ENCODE peak calls at places on chromosomes 16 and 17, in four cellular contexts. Q, K, S and B are unnamed samples. For H3K36me3, the result is how much of the 10 kb centered on the place peaks cover.

GRCh38 chr17:51352798-51353197 is 92.5 kb downstream of the UTP18 start:
- DNase-seq in Q (no peak), K (no peak), S (no peak), B (no peak)

GRCh38 chr17:49495842-49496182 is 719 bp downstream of the NGFR start:
- DNase-seq in S (no peak), Q (no peak), K (no peak), B (no peak)

GRCh38 chr16:56364865-56365264 is 60.5 kb downstream of the AMFR start:
- DNase-seq in S (no peak), Q (no peak), K (no peak), B (no peak)

GRCh38 chr17:56913000-56913866 is 616 bp downstream of the TRIM25 start:
- DNase-seq in Q (no peak), S (no peak), K (no peak), B (peak)

GRCh38 chr17:64024781-64025731 is 4.6 kb upstream of the ICAM2 start:
- DNase-seq in Q (no peak), S (peak), K (no peak), B (no peak)

GRCh38 chr17:57478851-57479250 is 222.5 kb downstream of the MSI2 start:
- DNase-seq in Q (no peak), K (no peak), S (no peak), B (no peak)

GRCh38 chr17:17740627-17741237 is 59.5 kb downstream of the RAI1 start:
- DNase-seq in S (no peak), Q (no peak), K (no peak), B (no peak)

GRCh38 chr17:74729368-74729767 is 7.7 kb upstream of the RAB37 start:
- DNase-seq in K (no peak), S (no peak), Q (no peak), B (no peak)

GRCh38 chr16:67170168-67170947 is at the start of gene NOL3:
- DNase-seq in Q (peak), K (peak), S (peak), B (peak)

GRCh38 chr17:45009676-45010467 is 41.6 kb downstream of the DCAKD start:
- DNase-seq in Q (no peak), S (no peak), K (no peak), B (peak)

GRCh38 chr17:72189781-72190593 is 69.2 kb downstream of the SOX9 start:
- DNase-seq in S (no peak), Q (no peak), K (no peak), B (no peak)

GRCh38 chr16:73173396-73173795 is 125.5 kb upstream of the ZFHX3 start:
- DNase-seq in Q (no peak), S (no peak), K (peak), B (no peak)

GRCh38 chr16:74923766-74924460 is 61.0 kb downstream of the WDR59 start:
- DNase-seq in K (no peak), Q (no peak), S (peak), B (peak)

GRCh38 chr17:70426752-70427151 is 257.4 kb downstream of the KCNJ2 start:
- DNase-seq in K (no peak), Q (no peak), S (no peak), B (no peak)

GRCh38 chr17:70420876-70421445 is 251.6 kb downstream of the KCNJ2 start:
- DNase-seq in S (no peak), Q (no peak), K (no peak), B (no peak)

GRCh38 chr17:70423562-70423961 is 254.2 kb downstream of the KCNJ2 start:
- DNase-seq in Q (no peak), K (no peak), S (no peak), B (no peak)

GRCh38 chr17:70422862-70423261 is 253.5 kb downstream of the KCNJ2 start:
- DNase-seq in K (no peak), Q (no peak), S (no peak), B (no peak)
- TF ChIP-seq CTCF in K (no peak), Q (no peak), S (no peak), B (no peak)

GRCh38 chr17:535165-535564 is 179.5 kb downstream of the VPS53 start:
- DNase-seq in S (no peak), Q (no peak), K (no peak), B (no peak)
- H3K36me3 ChIP-seq in S (under half), Q (under half), K (under half), B (under half)

GRCh38 chr17:54785643-54786258 is 114.9 kb upstream of the TOM1L1 start:
- DNase-seq in Q (no peak), K (no peak), S (no peak), B (no peak)

GRCh38 chr17:54781389-54781788 is 119.3 kb upstream of the TOM1L1 start:
- DNase-seq in Q (no peak), S (no peak), K (no peak), B (no peak)

GRCh38 chr17:54784305-54784704 is 116.3 kb upstream of the TOM1L1 start:
- DNase-seq in S (no peak), Q (no peak), K (no peak), B (no peak)

DNA sequence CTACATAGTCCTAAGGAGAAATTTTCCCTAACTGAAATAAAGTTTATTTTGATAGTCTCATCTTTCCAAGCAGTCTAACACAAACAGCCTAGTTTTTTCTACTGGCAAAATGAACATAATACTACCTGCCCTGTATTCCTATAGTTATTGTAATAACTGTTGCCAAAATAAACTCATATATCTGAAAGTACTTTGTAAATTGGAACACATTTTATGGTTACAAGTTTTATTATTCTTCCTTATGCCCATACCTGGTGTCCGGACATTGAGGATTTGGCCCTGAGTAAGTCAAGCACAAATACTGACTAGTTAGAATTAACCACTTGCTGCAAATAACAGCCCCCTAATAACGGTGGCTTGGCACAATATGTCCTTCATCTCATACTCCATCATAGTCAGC is 120.4 kb upstream of the TOM1L1 start:
- DNase-seq in K (no peak), S (no peak), Q (no peak), B (no peak)
- TF ChIP-seq CTCF in K (no peak), S (no peak), Q (no peak), B (no peak)

GRCh38 chr16:8925455-8925854 is 38.3 kb downstream of the USP7 start:
- DNase-seq in Q (no peak), S (no peak), K (no peak), B (no peak)

GRCh38 chr16:8931864-8932263 is 31.8 kb downstream of the USP7 start:
- DNase-seq in S (no peak), K (peak), Q (no peak), B (peak)

GRCh38 chr16:8926827-8927226 is 36.9 kb downstream of the USP7 start:
- DNase-seq in K (no peak), S (no peak), Q (no peak), B (no peak)

GRCh38 chr16:8929086-8929748 is 34.5 kb downstream of the USP7 start:
- DNase-seq in K (no peak), S (no peak), Q (peak), B (no peak)

DNA sequence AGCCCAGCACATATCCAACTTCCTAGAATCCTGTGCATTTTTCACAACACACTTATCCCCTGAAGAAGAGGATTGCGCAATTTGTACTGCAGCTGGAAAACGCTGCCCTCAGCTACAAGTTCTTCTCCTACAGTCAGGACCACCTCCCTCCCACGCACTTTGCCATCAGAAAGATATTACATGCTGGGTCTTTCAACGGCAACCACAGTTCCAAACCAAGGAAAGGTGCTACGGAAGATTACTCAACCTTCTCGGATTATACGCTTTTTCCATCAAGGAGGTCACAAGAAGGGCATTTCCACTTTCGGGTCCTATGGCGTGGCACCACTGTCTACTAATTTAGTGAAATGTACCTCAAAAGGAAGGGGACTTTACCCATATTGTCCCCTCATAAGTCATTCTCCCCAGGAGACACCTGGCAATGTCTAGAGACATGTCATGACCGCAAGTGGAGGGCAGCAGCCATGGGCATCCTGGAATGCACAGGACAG is 35.2 kb downstream of the USP7 start:
- DNase-seq in K (peak), Q (peak), S (no peak), B (no peak)
- H3K36me3 ChIP-seq in K (under half), Q (under half), S (under half), B (under half)